ENCODE peak calls at places on chromosomes 12 and 14, in seven cellular contexts. One of them, this sample, is unnamed.

GRCh38 chr12:78760906-78761305 is 103.7 kb upstream of the SYT1 start:
- DNase-seq in cardiac fibroblast: no peak
- DNase-seq in psoas muscle: no peak
- DNase-seq in A549: no peak
- DNase-seq in suprapubic skin: no peak
- DNase-seq in AG04449: no peak
- DNase-seq in lower leg skin: no peak
- DNase-seq in this sample: no peak

GRCh38 chr12:43655586-43655985 is 103.0 kb downstream of the PUS7L start:
- DNase-seq in cardiac fibroblast: peak; percentile 20
- DNase-seq in psoas muscle: no peak
- DNase-seq in A549: no peak
- DNase-seq in suprapubic skin: no peak
- DNase-seq in AG04449: no peak
- DNase-seq in lower leg skin: no peak
- DNase-seq in this sample: no peak

GRCh38 chr14:105380656-105381210 is 17.6 kb upstream of the TEX22 start:
- DNase-seq in cardiac fibroblast: no peak
- DNase-seq in psoas muscle: no peak
- DNase-seq in A549: no peak
- DNase-seq in suprapubic skin: no peak
- DNase-seq in AG04449: no peak
- DNase-seq in lower leg skin: no peak
- DNase-seq in this sample: no peak

GRCh38 chr12:91123236-91123635 is 11.9 kb upstream of the LUM start:
- DNase-seq in cardiac fibroblast: peak; percentile 53
- DNase-seq in psoas muscle: no peak
- DNase-seq in A549: no peak
- DNase-seq in suprapubic skin: no peak
- DNase-seq in AG04449: no peak
- DNase-seq in lower leg skin: no peak
- DNase-seq in this sample: no peak

GRCh38 chr12:81079280-81080076 is 1.6 kb downstream of the ACSS3 start:
- DNase-seq in cardiac fibroblast: no peak
- DNase-seq in psoas muscle: no peak
- DNase-seq in A549: no peak
- DNase-seq in suprapubic skin: no peak
- DNase-seq in AG04449: no peak
- DNase-seq in lower leg skin: no peak
- DNase-seq in this sample: no peak

GRCh38 chr12:124774462-124775167 is 89.0 kb downstream of the SCARB1 start:
- DNase-seq in cardiac fibroblast: peak; percentile 99
- DNase-seq in psoas muscle: no peak
- DNase-seq in A549: no peak
- DNase-seq in suprapubic skin: no peak
- DNase-seq in AG04449: peak; percentile 76
- DNase-seq in lower leg skin: no peak
- DNase-seq in this sample: peak; percentile 71

GRCh38 chr14:55605793-55606192 is 25.8 kb downstream of the KTN1 start:
- DNase-seq in cardiac fibroblast: peak; percentile 43
- DNase-seq in psoas muscle: no peak
- DNase-seq in A549: peak; percentile 28
- DNase-seq in suprapubic skin: no peak
- DNase-seq in AG04449: no peak
- DNase-seq in lower leg skin: no peak
- DNase-seq in this sample: no peak

GRCh38 chr14:25237845-25238244 is 187.9 kb upstream of the STXBP6 start:
- DNase-seq in cardiac fibroblast: peak; percentile 1
- DNase-seq in psoas muscle: no peak
- DNase-seq in A549: peak; percentile 22
- DNase-seq in suprapubic skin: no peak
- DNase-seq in AG04449: no peak
- DNase-seq in lower leg skin: no peak
- DNase-seq in this sample: no peak

GRCh38 chr12:6538420-6539275 is 4.3 kb downstream of the GAPDH start:
- DNase-seq in cardiac fibroblast: peak; percentile 66
- DNase-seq in psoas muscle: peak; percentile 38
- DNase-seq in A549: peak; percentile 67
- DNase-seq in suprapubic skin: no peak
- DNase-seq in AG04449: no peak
- DNase-seq in lower leg skin: no peak
- DNase-seq in this sample: no peak

GRCh38 chr14:34208532-34208931 is 253.5 kb downstream of the SPTSSA start:
- DNase-seq in cardiac fibroblast: no peak
- DNase-seq in psoas muscle: no peak
- DNase-seq in A549: no peak
- DNase-seq in suprapubic skin: no peak
- DNase-seq in AG04449: no peak
- DNase-seq in lower leg skin: no peak
- DNase-seq in this sample: no peak

GRCh38 chr12:105468464-105468863 is 138.0 kb downstream of the C12orf75 start:
- DNase-seq in cardiac fibroblast: no peak
- DNase-seq in psoas muscle: no peak
- DNase-seq in A549: no peak
- DNase-seq in suprapubic skin: no peak
- DNase-seq in AG04449: no peak
- DNase-seq in lower leg skin: no peak
- DNase-seq in this sample: no peak

GRCh38 chr12:67019070-67019469 is 250.1 kb upstream of the CAND1 start:
- DNase-seq in cardiac fibroblast: no peak
- DNase-seq in psoas muscle: no peak
- DNase-seq in A549: no peak
- DNase-seq in suprapubic skin: no peak
- DNase-seq in AG04449: no peak
- DNase-seq in lower leg skin: no peak
- DNase-seq in this sample: no peak

GRCh38 chr12:56028511-56029165 is 7.8 kb downstream of the IKZF4 start:
- DNase-seq in cardiac fibroblast: peak; percentile 24
- DNase-seq in psoas muscle: no peak
- DNase-seq in A549: no peak
- DNase-seq in suprapubic skin: no peak
- DNase-seq in AG04449: no peak
- DNase-seq in lower leg skin: no peak
- DNase-seq in this sample: no peak

GRCh38 chr12:67366530-67367196 is 97.5 kb downstream of the CAND1 start:
- DNase-seq in cardiac fibroblast: peak; percentile 59
- DNase-seq in psoas muscle: no peak
- DNase-seq in A549: no peak
- DNase-seq in suprapubic skin: no peak
- DNase-seq in AG04449: peak; percentile 77
- DNase-seq in lower leg skin: no peak
- DNase-seq in this sample: no peak

GRCh38 chr12:69688021-69688420 is 11.1 kb downstream of the BEST3 start:
- DNase-seq in cardiac fibroblast: peak; percentile 27
- DNase-seq in psoas muscle: no peak
- DNase-seq in A549: no peak
- DNase-seq in suprapubic skin: no peak
- DNase-seq in AG04449: no peak
- DNase-seq in lower leg skin: no peak
- DNase-seq in this sample: peak; percentile 43

GRCh38 chr14:104676694-104677505 is 12.5 kb upstream of the INF2 start:
- DNase-seq in cardiac fibroblast: no peak
- DNase-seq in psoas muscle: peak; percentile 33
- DNase-seq in A549: no peak
- DNase-seq in suprapubic skin: no peak
- DNase-seq in AG04449: no peak
- DNase-seq in lower leg skin: no peak
- DNase-seq in this sample: no peak

GRCh38 chr12:51887476-51888315 is at the start of gene ANKRD33:
- DNase-seq in cardiac fibroblast: no peak
- DNase-seq in psoas muscle: peak; percentile 61
- DNase-seq in A549: no peak
- DNase-seq in suprapubic skin: peak; percentile 78
- DNase-seq in AG04449: no peak
- DNase-seq in lower leg skin: peak; percentile 87
- DNase-seq in this sample: no peak

GRCh38 chr12:18700254-18700653 is 37.6 kb downstream of the PLCZ1 start:
- DNase-seq in cardiac fibroblast: peak; percentile 93
- DNase-seq in psoas muscle: no peak
- DNase-seq in A549: no peak
- DNase-seq in suprapubic skin: no peak
- DNase-seq in AG04449: no peak
- DNase-seq in lower leg skin: no peak
- DNase-seq in this sample: peak; percentile 32

GRCh38 chr14:106694638-106695393 is 1168.4 kb downstream of the TMEM121 start:
- DNase-seq in cardiac fibroblast: no peak
- DNase-seq in psoas muscle: no peak
- DNase-seq in A549: peak; percentile 17
- DNase-seq in suprapubic skin: no peak
- DNase-seq in AG04449: no peak
- DNase-seq in lower leg skin: no peak
- DNase-seq in this sample: no peak

GRCh38 chr12:57741413-57741789 is 2.9 kb upstream of the AGAP2 start:
- DNase-seq in cardiac fibroblast: no peak
- DNase-seq in psoas muscle: no peak
- DNase-seq in A549: no peak
- DNase-seq in suprapubic skin: no peak
- DNase-seq in AG04449: no peak
- DNase-seq in lower leg skin: peak; percentile 74
- DNase-seq in this sample: no peak

GRCh38 chr14:68307769-68308168 is 485.1 kb downstream of the ZFP36L1 start:
- DNase-seq in cardiac fibroblast: peak; percentile 17
- DNase-seq in psoas muscle: no peak
- DNase-seq in A549: no peak
- DNase-seq in suprapubic skin: no peak
- DNase-seq in AG04449: no peak
- DNase-seq in lower leg skin: no peak
- DNase-seq in this sample: no peak

GRCh38 chr12:8655421-8655820 is 7.2 kb downstream of the MFAP5 start:
- DNase-seq in cardiac fibroblast: no peak
- DNase-seq in psoas muscle: no peak
- DNase-seq in A549: no peak
- DNase-seq in suprapubic skin: no peak
- DNase-seq in AG04449: no peak
- DNase-seq in lower leg skin: no peak
- DNase-seq in this sample: no peak

GRCh38 chr14:58104808-58105207 is 47.2 kb downstream of the ARMH4 start:
- DNase-seq in cardiac fibroblast: peak; percentile 86
- DNase-seq in psoas muscle: no peak
- DNase-seq in A549: no peak
- DNase-seq in suprapubic skin: no peak
- DNase-seq in AG04449: peak; percentile 58
- DNase-seq in lower leg skin: no peak
- DNase-seq in this sample: no peak

GRCh38 chr14:26597136-26598080 is at the start of gene NOVA1:
- DNase-seq in cardiac fibroblast: peak; percentile 15
- DNase-seq in psoas muscle: peak; percentile 20
- DNase-seq in A549: peak; percentile 11
- DNase-seq in suprapubic skin: peak; percentile 77
- DNase-seq in AG04449: no peak
- DNase-seq in lower leg skin: peak; percentile 85
- DNase-seq in this sample: no peak

GRCh38 chr12:117850048-117850447 is 118.7 kb downstream of the KSR2 start:
- DNase-seq in cardiac fibroblast: peak; percentile 56
- DNase-seq in psoas muscle: no peak
- DNase-seq in A549: peak; percentile 77
- DNase-seq in suprapubic skin: no peak
- DNase-seq in AG04449: no peak
- DNase-seq in lower leg skin: no peak
- DNase-seq in this sample: no peak

GRCh38 chr14:88208858-88209257 is 114.2 kb downstream of the KCNK10 start:
- DNase-seq in cardiac fibroblast: no peak
- DNase-seq in psoas muscle: no peak
- DNase-seq in A549: no peak
- DNase-seq in suprapubic skin: no peak
- DNase-seq in AG04449: no peak
- DNase-seq in lower leg skin: no peak
- DNase-seq in this sample: no peak
- TF ChIP-seq CTCF in cardiac fibroblast: no peak
- TF ChIP-seq CTCF in psoas muscle: no peak
- TF ChIP-seq CTCF in A549: no peak
- TF ChIP-seq CTCF in suprapubic skin: no peak
- TF ChIP-seq CTCF in AG04449: no peak
- TF ChIP-seq CTCF in lower leg skin: no peak
- TF ChIP-seq CTCF in this sample: no peak

GRCh38 chr14:50860478-50861086 is 11.3 kb upstream of the ABHD12B start:
- DNase-seq in cardiac fibroblast: peak; percentile 88
- DNase-seq in psoas muscle: peak; percentile 75
- DNase-seq in A549: peak; percentile 78
- DNase-seq in suprapubic skin: peak; percentile 91
- DNase-seq in AG04449: no peak
- DNase-seq in lower leg skin: peak; percentile 95
- DNase-seq in this sample: peak; percentile 44
- H3K4me3 ChIP-seq in cardiac fibroblast: peak overlapping the region; percentile 58
- H3K4me3 ChIP-seq in psoas muscle: peak overlapping the region; percentile 77
- H3K4me3 ChIP-seq in A549: peak overlapping the region; percentile 47
- H3K4me3 ChIP-seq in suprapubic skin: peak overlapping the region; percentile 49
- H3K4me3 ChIP-seq in AG04449: peak overlapping the region; percentile 57
- H3K4me3 ChIP-seq in lower leg skin: peak overlapping the region; percentile 47
- H3K4me3 ChIP-seq in this sample: peak overlapping the region; percentile 62

DNA sequence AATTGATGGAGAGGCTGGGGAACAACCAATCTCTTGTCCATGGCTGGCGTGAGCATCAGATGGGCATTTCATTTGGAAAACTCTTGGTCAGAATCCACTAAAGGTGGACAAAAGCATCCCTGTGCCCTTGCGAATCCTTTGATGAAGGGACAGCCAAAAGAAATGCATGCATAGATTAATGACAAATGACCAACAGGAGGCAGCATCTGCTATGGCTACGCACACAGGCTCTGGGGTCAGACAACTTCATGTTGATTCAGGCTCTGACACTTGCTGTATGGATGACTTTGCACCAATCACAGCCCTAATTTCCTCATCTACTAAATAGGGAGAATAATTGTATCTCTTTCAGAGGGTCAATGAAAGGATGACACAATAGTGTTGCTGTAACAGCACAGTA is 117.5 kb downstream of the ASCL4 start:
- DNase-seq in cardiac fibroblast: peak; percentile 12
- DNase-seq in psoas muscle: no peak
- DNase-seq in A549: peak; percentile 24
- DNase-seq in suprapubic skin: no peak
- DNase-seq in AG04449: no peak
- DNase-seq in lower leg skin: no peak
- DNase-seq in this sample: no peak
- TF ChIP-seq CTCF in cardiac fibroblast: peak; percentile 32
- TF ChIP-seq CTCF in psoas muscle: no peak
- TF ChIP-seq CTCF in A549: no peak
- TF ChIP-seq CTCF in suprapubic skin: no peak
- TF ChIP-seq CTCF in AG04449: no peak
- TF ChIP-seq CTCF in lower leg skin: no peak
- TF ChIP-seq CTCF in this sample: peak; percentile 46

DNA sequence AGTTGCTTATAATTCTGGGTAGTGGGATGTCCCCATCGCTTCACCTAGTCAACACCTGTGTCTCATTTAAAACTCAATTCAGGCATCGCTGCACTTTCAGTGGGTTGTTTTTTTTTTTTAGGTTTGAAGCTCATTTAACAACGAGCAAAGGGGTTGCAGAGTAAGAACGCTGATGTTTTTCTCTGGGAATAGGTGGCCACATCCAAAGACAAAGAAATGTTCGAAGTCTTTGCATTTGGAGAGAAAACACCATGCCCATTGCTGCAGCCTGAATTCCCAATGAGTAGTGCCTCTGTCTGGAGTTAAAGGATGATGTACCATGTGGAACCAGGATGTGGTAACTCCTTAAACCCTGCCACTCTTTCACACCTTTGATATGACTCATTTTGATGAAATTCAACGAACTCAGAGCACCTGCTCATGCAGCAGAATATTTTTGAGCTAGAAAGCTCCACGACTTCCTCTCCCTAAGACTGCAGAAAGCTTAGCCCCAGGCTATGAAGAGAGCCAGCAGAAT is 35.1 kb upstream of the BATF start:
- DNase-seq in cardiac fibroblast: no peak
- DNase-seq in psoas muscle: no peak
- DNase-seq in A549: no peak
- DNase-seq in suprapubic skin: no peak
- DNase-seq in AG04449: no peak
- DNase-seq in lower leg skin: no peak
- DNase-seq in this sample: no peak
- H3K4me3 ChIP-seq in cardiac fibroblast: no peak overlapping the region
- H3K4me3 ChIP-seq in psoas muscle: no peak overlapping the region
- H3K4me3 ChIP-seq in A549: no peak overlapping the region
- H3K4me3 ChIP-seq in suprapubic skin: no peak overlapping the region
- H3K4me3 ChIP-seq in AG04449: no peak overlapping the region
- H3K4me3 ChIP-seq in lower leg skin: no peak overlapping the region
- H3K4me3 ChIP-seq in this sample: no peak overlapping the region